ENCODE peak calls at places on chromosomes 6 and 20, in five cellular contexts. I is nucleus accumbens, O is spleen, Y is HS-5, R is NCI-H1694 treated with DMSO at 0.1 percent for 48 hours. D is an unnamed sample.

GRCh38 chr6:143545976-143546547 is 34.5 kb upstream of the FUCA2 start:
- DNase-seq in Y (no peak), O (no peak), I (no peak), R (no peak), D (no peak)

GRCh38 chr6:112841553-112842337 is 494.6 kb downstream of the RFPL4B start:
- DNase-seq in R (no peak), Y (no peak), O (no peak), I (no peak), D (no peak)

GRCh38 chr6:126701799-126702198 is 361.9 kb downstream of the CENPW start:
- DNase-seq in I (no peak), Y (no peak), O (no peak), R (no peak), D (no peak)

GRCh38 chr6:28446818-28447511 is 3.7 kb upstream of the ZSCAN23 start:
- DNase-seq in Y (no peak), I (no peak), O (no peak), R (no peak), D (no peak)

GRCh38 chr20:49635171-49635570 is 67.2 kb upstream of the PTGIS start:
- DNase-seq in Y (no peak), O (no peak), I (no peak), R (no peak), D (peak; percentile 92)

GRCh38 chr6:39298061-39298460 is 16.2 kb downstream of the KCNK17 start:
- DNase-seq in Y (no peak), I (no peak), O (no peak), R (no peak), D (no peak)

GRCh38 chr6:131733376-131734016 is 22.7 kb upstream of the CTAGE9 start:
- DNase-seq in I (peak; percentile 7), R (no peak), Y (no peak), O (no peak), D (no peak)

GRCh38 chr6:141123497-141123896 is 1009.2 kb upstream of the GJE1 start:
- DNase-seq in R (no peak), I (no peak), O (no peak), Y (no peak), D (no peak)

GRCh38 chr20:32779500-32780215 is 17.5 kb downstream of the DNMT3B start:
- DNase-seq in I (no peak), R (no peak), O (no peak), Y (no peak), D (no peak)

GRCh38 chr6:71138416-71138815 is 150.2 kb upstream of the OGFRL1 start:
- DNase-seq in R (no peak), I (no peak), O (no peak), Y (no peak), D (no peak)

GRCh38 chr6:169527306-169527705 is 174.5 kb downstream of the WDR27 start:
- DNase-seq in I (no peak), O (no peak), Y (no peak), R (no peak), D (no peak)

GRCh38 chr6:74368746-74369145 is 672.7 kb downstream of the CD109 start:
- DNase-seq in I (no peak), Y (no peak), O (no peak), R (no peak), D (no peak)

GRCh38 chr20:6333110-6333509 is 210.3 kb upstream of the FERMT1 start:
- DNase-seq in O (peak; percentile 18), Y (no peak), R (no peak), I (no peak), D (no peak)

D was measured in sigmoid colon.